ENCODE peak calls at places on chromosomes 16 and 17, in six cellular contexts. O is activated naive CD4-positive, alpha-beta T cell treated with anti-CD3 and anti-CD28 coated beads, Interleukin-2, amount 50 U/mL, for 16 hours; D is fibroblast of gingiva; M is NCI-H460; F is M059J; L is kidney tubule cell. S is an unnamed sample.

GRCh38 chr17:48241131-48241591 is 133.6 kb downstream of the SNX11 start:
- DNase-seq in O (no peak), D (peak), M (no peak), F (peak), L (peak), S (peak)

GRCh38 chr16:46814790-46815189 is 16.2 kb downstream of the C16orf87 start:
- DNase-seq in O (no peak), D (no peak), M (no peak), F (no peak), L (no peak), S (no peak)

GRCh38 chr17:1362964-1363363 is 37.1 kb downstream of the YWHAE start:
- DNase-seq in O (no peak), D (peak), M (no peak), F (no peak), L (no peak), S (no peak)

GRCh38 chr17:4604111-4604644 is 19.8 kb downstream of the SMTNL2 start:
- DNase-seq in O (no peak), D (peak), M (no peak), F (peak), L (peak), S (peak)

GRCh38 chr17:78746949-78747269 is 35.2 kb downstream of the CYTH1 start:
- DNase-seq in O (no peak), D (no peak), M (no peak), F (no peak), L (no peak), S (no peak)

GRCh38 chr16:19172098-19172780 is 4.2 kb downstream of the SYT17 start:
- DNase-seq in O (no peak), D (no peak), M (no peak), F (no peak), L (no peak), S (no peak)

GRCh38 chr17:43175213-43176118 is 4.5 kb downstream of the NBR1 start:
- DNase-seq in O (no peak), D (peak), M (no peak), F (peak), L (no peak), S (no peak)

GRCh38 chr17:29115906-29116651 is 64.1 kb downstream of the MYO18A start:
- DNase-seq in O (peak), D (peak), M (peak), F (peak), L (peak), S (peak)

GRCh38 chr16:57620316-57621231 is 7.9 kb upstream of the ADGRG1 start:
- DNase-seq in O (no peak), D (no peak), M (no peak), F (no peak), L (peak), S (peak)

GRCh38 chr17:43517615-43518386 is 28.3 kb downstream of the ETV4 start:
- DNase-seq in O (no peak), D (peak), M (no peak), F (peak), L (peak), S (no peak)

GRCh38 chr17:28975031-28975430 is 23.7 kb upstream of the PHF12 start:
- DNase-seq in O (no peak), D (no peak), M (no peak), F (no peak), L (no peak), S (no peak)